ENCODE peak calls at places on chromosome 17, in four cellular contexts. One of them, this sample, is unnamed.

GRCh38 chr17:51559778-51560177 is 299.4 kb downstream of the UTP18 start:
- DNase-seq in left ventricle myocardium inferior: no peak
- DNase-seq in brain microvascular endothelial cell: no peak
- DNase-seq in GM12865: no peak
- DNase-seq in this sample: no peak

GRCh38 chr17:37299257-37299985 is 76.4 kb upstream of the C17orf78 start:
- DNase-seq in left ventricle myocardium inferior: no peak
- DNase-seq in brain microvascular endothelial cell: no peak
- DNase-seq in GM12865: no peak
- DNase-seq in this sample: no peak

GRCh38 chr17:19729900-19730299 is 13.5 kb upstream of the SLC47A2 start:
- DNase-seq in brain microvascular endothelial cell: no peak
- DNase-seq in left ventricle myocardium inferior: no peak
- DNase-seq in GM12865: no peak
- DNase-seq in this sample: no peak

GRCh38 chr17:65314212-65314611 is 177.0 kb downstream of the RGS9 start:
- DNase-seq in left ventricle myocardium inferior: no peak
- DNase-seq in GM12865: no peak
- DNase-seq in brain microvascular endothelial cell: no peak
- DNase-seq in this sample: no peak

GRCh38 chr17:73347355-73347754 is 35.6 kb upstream of the CDC42EP4 start:
- DNase-seq in GM12865: no peak
- DNase-seq in brain microvascular endothelial cell: no peak
- DNase-seq in left ventricle myocardium inferior: no peak
- DNase-seq in this sample: no peak

GRCh38 chr17:57732062-57732461 is 13.0 kb downstream of the CCDC182 start:
- DNase-seq in GM12865: no peak
- DNase-seq in brain microvascular endothelial cell: no peak
- DNase-seq in left ventricle myocardium inferior: no peak
- DNase-seq in this sample: no peak

GRCh38 chr17:69423450-69423849 is 9.0 kb downstream of the MAP2K6 start:
- DNase-seq in brain microvascular endothelial cell: no peak
- DNase-seq in GM12865: no peak
- DNase-seq in left ventricle myocardium inferior: no peak
- DNase-seq in this sample: no peak

GRCh38 chr17:80732268-80732667 is 187.6 kb downstream of the RPTOR start:
- DNase-seq in GM12865: no peak
- DNase-seq in left ventricle myocardium inferior: no peak
- DNase-seq in brain microvascular endothelial cell: peak
- DNase-seq in this sample: peak

GRCh38 chr17:39751016-39751543 is 13.3 kb downstream of the GRB7 start:
- DNase-seq in left ventricle myocardium inferior: no peak
- DNase-seq in brain microvascular endothelial cell: no peak
- DNase-seq in GM12865: no peak
- DNase-seq in this sample: no peak

GRCh38 chr17:50484341-50485155 is 5.9 kb downstream of the RSAD1 start:
- DNase-seq in left ventricle myocardium inferior: no peak
- DNase-seq in GM12865: no peak
- DNase-seq in brain microvascular endothelial cell: no peak
- DNase-seq in this sample: no peak

GRCh38 chr17:41492771-41493170 is 3.1 kb upstream of the KRT36 start:
- DNase-seq in left ventricle myocardium inferior: peak
- DNase-seq in GM12865: no peak
- DNase-seq in brain microvascular endothelial cell: peak
- DNase-seq in this sample: no peak

GRCh38 chr17:11031787-11032186 is 193.9 kb upstream of the PIRT start:
- DNase-seq in brain microvascular endothelial cell: no peak
- DNase-seq in GM12865: no peak
- DNase-seq in left ventricle myocardium inferior: no peak
- DNase-seq in this sample: no peak

GRCh38 chr17:70961341-70961740 is 792.0 kb downstream of the KCNJ2 start:
- DNase-seq in brain microvascular endothelial cell: peak
- DNase-seq in GM12865: no peak
- DNase-seq in left ventricle myocardium inferior: no peak
- DNase-seq in this sample: no peak

GRCh38 chr17:12622726-12623125 is 43.0 kb upstream of the MYOCD start:
- DNase-seq in brain microvascular endothelial cell: peak
- DNase-seq in left ventricle myocardium inferior: no peak
- DNase-seq in GM12865: no peak
- DNase-seq in this sample: no peak

GRCh38 chr17:21395764-21396163 is 19.6 kb downstream of the KCNJ12 start:
- DNase-seq in GM12865: no peak
- DNase-seq in brain microvascular endothelial cell: no peak
- DNase-seq in left ventricle myocardium inferior: no peak
- DNase-seq in this sample: no peak

DNA sequence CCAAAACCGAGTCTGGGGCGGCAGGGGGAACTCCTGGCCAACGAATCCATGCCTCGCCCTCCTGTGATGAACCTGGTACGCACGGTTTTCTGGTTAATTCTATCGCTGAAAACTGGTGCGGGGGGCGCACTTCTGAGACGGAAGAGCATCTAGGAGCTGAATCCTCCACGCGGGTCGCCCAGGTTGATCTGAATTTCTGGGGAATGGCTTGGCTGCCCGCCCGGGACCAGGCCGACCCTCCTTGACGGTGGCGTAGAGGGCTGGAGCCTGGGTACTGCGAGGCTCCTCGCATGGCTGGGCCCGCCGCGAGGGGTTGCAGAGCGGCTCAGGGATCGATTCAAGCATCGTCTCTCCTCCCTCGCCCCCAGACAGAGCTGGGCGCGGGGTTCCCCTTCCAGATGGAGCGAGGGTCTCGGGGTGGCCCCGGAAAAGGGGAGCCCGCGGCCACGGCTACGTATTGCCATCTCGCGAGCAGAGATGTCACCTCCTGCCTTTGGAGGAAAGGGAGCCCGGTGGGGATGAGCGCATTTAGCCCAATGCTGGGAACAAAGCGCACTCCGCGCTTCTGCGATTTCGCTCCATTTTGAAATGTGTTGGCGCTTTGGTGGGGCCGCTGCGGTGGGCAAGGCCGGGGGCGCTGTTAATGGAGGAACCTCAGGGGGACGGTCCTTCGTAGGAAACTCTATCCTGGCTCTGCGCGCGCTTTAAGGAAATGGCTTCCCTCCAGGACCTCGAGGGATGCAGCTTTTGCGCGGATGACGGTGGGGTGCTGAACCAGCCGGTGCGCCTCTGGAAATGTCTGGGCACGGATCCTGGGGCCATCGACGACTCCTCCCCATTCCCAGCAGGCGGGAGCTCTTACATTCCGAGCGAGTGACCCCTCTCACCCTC is 2.7 kb downstream of the MAPT start:
- DNase-seq in left ventricle myocardium inferior: no peak
- DNase-seq in GM12865: no peak
- DNase-seq in brain microvascular endothelial cell: no peak
- DNase-seq in this sample: no peak
- TF ChIP-seq CTCF in left ventricle myocardium inferior: no peak
- TF ChIP-seq CTCF in GM12865: no peak
- TF ChIP-seq CTCF in brain microvascular endothelial cell: no peak
- TF ChIP-seq CTCF in this sample: no peak

GRCh38 chr17:47850373-47850691 is 631 bp downstream of the SP6 start:
- DNase-seq in brain microvascular endothelial cell: no peak
- DNase-seq in GM12865: no peak
- DNase-seq in left ventricle myocardium inferior: no peak
- DNase-seq in this sample: no peak
- H3K4me3 ChIP-seq in brain microvascular endothelial cell: no peak
- H3K4me3 ChIP-seq in GM12865: no peak
- H3K4me3 ChIP-seq in left ventricle myocardium inferior: peak
- H3K4me3 ChIP-seq in this sample: no peak

GRCh38 chr17:35287286-35287811 is 44.5 kb downstream of the SLFN5 start:
- DNase-seq in brain microvascular endothelial cell: no peak
- DNase-seq in left ventricle myocardium inferior: no peak
- DNase-seq in GM12865: peak
- DNase-seq in this sample: no peak

GRCh38 chr17:35286120-35286781 is 43.4 kb downstream of the SLFN5 start:
- DNase-seq in left ventricle myocardium inferior: no peak
- DNase-seq in brain microvascular endothelial cell: no peak
- DNase-seq in GM12865: peak
- DNase-seq in this sample: no peak

GRCh38 chr17:35284955-35285354 is 42.1 kb downstream of the SLFN5 start:
- DNase-seq in left ventricle myocardium inferior: no peak
- DNase-seq in brain microvascular endothelial cell: no peak
- DNase-seq in GM12865: no peak
- DNase-seq in this sample: no peak

GRCh38 chr17:35289222-35289621 is 46.4 kb downstream of the SLFN5 start:
- DNase-seq in left ventricle myocardium inferior: no peak
- DNase-seq in GM12865: no peak
- DNase-seq in brain microvascular endothelial cell: no peak
- DNase-seq in this sample: no peak

DNA sequence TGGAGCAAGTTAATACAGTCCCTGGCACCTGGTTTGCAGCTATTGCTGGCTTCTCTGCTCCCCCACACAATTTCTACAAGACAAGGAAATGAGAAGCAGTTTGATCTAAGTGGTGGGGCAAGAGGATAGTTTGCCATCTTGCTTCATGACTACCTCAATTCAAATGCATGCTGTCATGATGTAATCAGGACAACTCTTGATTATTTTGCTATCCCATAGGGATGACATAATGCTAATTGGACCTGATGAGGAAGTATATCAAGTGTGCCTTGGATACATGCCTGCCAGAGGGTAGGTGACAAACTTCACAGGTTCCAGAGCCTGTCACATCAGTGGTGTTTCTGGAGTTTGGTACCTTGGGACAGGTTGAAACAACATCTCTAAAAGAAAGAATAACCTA is 40.9 kb downstream of the SLFN5 start:
- DNase-seq in left ventricle myocardium inferior: no peak
- DNase-seq in GM12865: no peak
- DNase-seq in brain microvascular endothelial cell: no peak
- DNase-seq in this sample: no peak
- TF ChIP-seq CTCF in left ventricle myocardium inferior: no peak
- TF ChIP-seq CTCF in GM12865: no peak
- TF ChIP-seq CTCF in brain microvascular endothelial cell: no peak
- TF ChIP-seq CTCF in this sample: no peak

DNA sequence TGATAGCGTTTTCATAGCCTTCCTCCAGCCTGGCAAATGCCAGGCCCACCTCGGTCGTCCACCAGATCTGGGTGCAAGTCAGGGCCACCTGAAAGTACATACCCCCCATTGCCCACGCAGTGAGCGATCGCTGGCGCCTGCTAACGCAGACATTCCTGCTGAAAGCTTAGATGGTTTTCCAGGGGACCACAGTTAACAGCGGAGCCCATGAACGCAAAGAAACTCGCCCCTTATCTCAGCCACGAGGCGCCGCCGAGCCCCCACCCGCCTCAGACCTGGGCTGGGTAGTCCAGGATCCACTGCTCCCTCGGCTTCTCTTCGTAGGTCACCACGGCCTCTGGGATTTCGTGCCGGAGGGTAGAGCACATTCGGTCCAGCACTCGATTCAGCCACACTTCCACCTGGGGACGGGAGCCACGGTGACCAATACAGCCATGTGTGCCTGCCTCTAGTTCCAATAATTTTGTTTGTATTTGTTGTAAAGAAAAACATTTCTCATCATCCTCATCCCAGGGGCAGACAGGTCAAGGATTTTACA is 74.5 kb downstream of the DNAH17 start:
- DNase-seq in left ventricle myocardium inferior: no peak
- DNase-seq in GM12865: no peak
- DNase-seq in brain microvascular endothelial cell: no peak
- DNase-seq in this sample: no peak
- H3K4me3 ChIP-seq in left ventricle myocardium inferior: no peak
- H3K4me3 ChIP-seq in GM12865: no peak
- H3K4me3 ChIP-seq in brain microvascular endothelial cell: no peak
- H3K4me3 ChIP-seq in this sample: no peak

This sample was measured in HFF-Myc.